ENCODE peak calls at places on chromosome 18, in four cellular contexts. G is lung, U is neural progenitor cell, Z is HT1080. S is an unnamed sample.

GRCh38 chr18:48926420-48926857 is 24.3 kb downstream of the SMAD7 start:
- DNase-seq in G (no peak), U (no peak), Z (no peak), S (no peak)

GRCh38 chr18:10465157-10465990 is 10.9 kb downstream of the APCDD1 start:
- DNase-seq in G (no peak), U (no peak), Z (no peak), S (no peak)

GRCh38 chr18:48754993-48755473 is 195.7 kb downstream of the SMAD7 start:
- DNase-seq in G (no peak), U (no peak), Z (no peak), S (peak)

GRCh38 chr18:55500316-55501086 is 87.5 kb downstream of the TCF4 start:
- DNase-seq in G (no peak), U (no peak), Z (peak), S (peak)

GRCh38 chr18:63476666-63477065 is at the start of gene SERPINB5:
- DNase-seq in G (no peak), U (no peak), Z (peak), S (no peak)

GRCh38 chr18:74268175-74268574 is 23.6 kb downstream of the CYB5A start:
- DNase-seq in G (no peak), U (no peak), Z (no peak), S (no peak)

GRCh38 chr18:37565985-37566478 is 434 bp upstream of the CELF4 start:
- DNase-seq in G (no peak), U (peak), Z (no peak), S (peak)

GRCh38 chr18:27017901-27018500 is 152.5 kb upstream of the AQP4 start:
- DNase-seq in G (no peak), U (peak), Z (no peak), S (peak)

GRCh38 chr18:77550625-77551024 is 301.0 kb downstream of the GALR1 start:
- DNase-seq in G (no peak), U (no peak), Z (no peak), S (no peak)

GRCh38 chr18:23311346-23312103 is 141.6 kb upstream of the RIOK3 start:
- DNase-seq in G (peak), U (no peak), Z (peak), S (peak)

GRCh38 chr18:59419386-59419785 is 60.3 kb upstream of the LMAN1 start:
- DNase-seq in G (no peak), U (no peak), Z (no peak), S (no peak)

GRCh38 chr18:55251186-55251995 is 292.1 kb upstream of the CCDC68 start:
- DNase-seq in G (no peak), U (peak), Z (no peak), S (no peak)